ENCODE peak calls at places on chromosome 10, in four cellular contexts. T, M, J and Z are unnamed samples.
A peak's percentile ranks its signal among the peaks of the same experiment; 100 is the strongest.

GRCh38 chr10:124928545-124928944 is 13.4 kb upstream of the ZRANB1 start:
- DNase-seq in M (no peak), J (no peak), T (no peak), Z (no peak)

GRCh38 chr10:57468886-57469432 is 798.7 kb downstream of the IPMK start:
- DNase-seq in T (no peak), J (no peak), M (no peak), Z (no peak)

GRCh38 chr10:55146032-55146431 is 345.0 kb upstream of the PCDH15 start:
- DNase-seq in M (no peak), T (no peak), J (peak; percentile 24), Z (no peak)

GRCh38 chr10:70575874-70576802 is 26.4 kb downstream of the PRF1 start:
- DNase-seq in J (no peak), T (peak; percentile 85), M (no peak), Z (peak; percentile 61)

GRCh38 chr10:42866115-42866995 is 83.8 kb downstream of the BMS1 start:
- DNase-seq in J (peak; percentile 65), T (peak; percentile 13), M (peak; percentile 87), Z (peak; percentile 93)

GRCh38 chr10:54940418-54940817 is 139.4 kb upstream of the PCDH15 start:
- DNase-seq in J (peak; percentile 26), T (no peak), M (no peak), Z (no peak)

GRCh38 chr10:29535012-29535777 is 99.6 kb downstream of the SVIL start:
- DNase-seq in T (no peak), J (peak; percentile 55), M (peak; percentile 79), Z (peak; percentile 91)

GRCh38 chr10:338176-339037 is 203.2 kb downstream of the ZMYND11 start:
- DNase-seq in J (no peak), T (peak; percentile 30), M (no peak), Z (peak; percentile 85)

GRCh38 chr10:22379059-22379458 is 33.8 kb downstream of the SPAG6 start:
- DNase-seq in T (peak; percentile 30), J (no peak), M (no peak), Z (no peak)

GRCh38 chr10:93542358-93542791 is 24.1 kb upstream of the FFAR4 start:
- DNase-seq in M (no peak), J (peak; percentile 53), T (no peak), Z (no peak)

GRCh38 chr10:3955493-3955892 is 170.5 kb upstream of the KLF6 start:
- DNase-seq in J (no peak), M (peak; percentile 46), T (no peak), Z (no peak)

GRCh38 chr10:60089095-60089494 is 182.7 kb upstream of the CCDC6 start:
- DNase-seq in J (peak; percentile 24), T (no peak), M (no peak), Z (no peak)

GRCh38 chr10:47438857-47439474 is 44.9 kb downstream of the ANXA8 start:
- DNase-seq in M (peak; percentile 64), T (no peak), J (peak; percentile 45), Z (peak; percentile 52)

GRCh38 chr10:16809074-16809718 is 8.0 kb downstream of the RSU1 start:
- DNase-seq in J (peak; percentile 64), M (peak; percentile 63), T (peak; percentile 33), Z (no peak)

GRCh38 chr10:124262971-124263370 is 155.8 kb downstream of the OAT start:
- DNase-seq in M (no peak), J (no peak), T (no peak), Z (no peak)

GRCh38 chr10:75878586-75878985 is 447.2 kb downstream of the LRMDA start:
- DNase-seq in T (no peak), J (no peak), M (no peak), Z (no peak)

GRCh38 chr10:56349611-56350010 is 11.4 kb downstream of the ZWINT start:
- DNase-seq in T (no peak), M (no peak), J (no peak), Z (no peak)

GRCh38 chr10:112687647-112688046 is 240.6 kb downstream of the VTI1A start:
- DNase-seq in J (no peak), M (no peak), T (no peak), Z (no peak)

GRCh38 chr10:6401562-6402348 is 178.3 kb downstream of the PRKCQ start:
- DNase-seq in T (peak; percentile 66), M (peak; percentile 87), J (peak; percentile 89), Z (peak; percentile 87)

GRCh38 chr10:48324580-48324979 is 18.1 kb downstream of the MAPK8 start:
- DNase-seq in T (no peak), J (no peak), M (no peak), Z (no peak)

GRCh38 chr10:72248477-72249151 is 25.1 kb upstream of the DDIT4 start:
- DNase-seq in T (peak; percentile 86), M (peak; percentile 73), J (peak; percentile 91), Z (peak; percentile 95)

GRCh38 chr10:60224129-60224705 is 165.5 kb downstream of the ANK3 start:
- DNase-seq in T (no peak), M (no peak), J (no peak), Z (no peak)

GRCh38 chr10:62018141-62018911 is 116.8 kb downstream of the ARID5B start:
- DNase-seq in J (no peak), T (no peak), M (no peak), Z (no peak)
- TF ChIP-seq CTCF in J (no peak), T (no peak), M (no peak), Z (no peak)

GRCh38 chr10:102118867-102119266 is 1.3 kb downstream of the LDB1 start:
- DNase-seq in M (peak; percentile 53), J (peak; percentile 25), T (peak; percentile 32), Z (peak; percentile 73)
- H3K9ac ChIP-seq in M (peak overlapping the region; percentile 29), J (peak overlapping the region; percentile 22), T (peak overlapping the region; percentile 89), Z (peak overlapping the region; percentile 85)

GRCh38 chr10:95242581-95243317 is 48.1 kb downstream of the PDLIM1 start:
- DNase-seq in J (peak; percentile 41), T (peak; percentile 19), M (peak; percentile 73), Z (no peak)

GRCh38 chr10:95245425-95246055 is 45.3 kb downstream of the PDLIM1 start:
- DNase-seq in J (no peak), T (no peak), M (no peak), Z (no peak)

GRCh38 chr10:95241533-95241932 is 47.5 kb downstream of the ACSM6 start:
- DNase-seq in J (no peak), T (no peak), M (no peak), Z (no peak)

GRCh38 chr10:95244152-95244551 is 46.7 kb downstream of the PDLIM1 start:
- DNase-seq in T (no peak), M (no peak), J (no peak), Z (no peak)

GRCh38 chr10:95243318-95243617 is 47.5 kb downstream of the PDLIM1 start:
- DNase-seq in T (no peak), J (no peak), M (no peak), Z (no peak)
- TF ChIP-seq CTCF in T (no peak), J (no peak), M (peak; percentile 14), Z (no peak)

GRCh38 chr10:49441488-49442476 is 45.9 kb upstream of the DRGX start:
- DNase-seq in M (no peak), J (no peak), T (no peak), Z (no peak)
- H3K9ac ChIP-seq in M (no peak overlapping the region), J (no peak overlapping the region), T (no peak overlapping the region), Z (no peak overlapping the region)